ENCODE peak calls at places on chromosomes 5 and 9, in four cellular contexts. H, B, R and K are unnamed samples.

GRCh38 chr5:153515269-153515668 is 24.8 kb downstream of the GRIA1 start:
- DNase-seq in H (no peak), B (no peak), R (no peak), K (no peak)

GRCh38 chr9:71647094-71647591 is 121.2 kb downstream of the CEMIP2 start:
- DNase-seq in H (peak; percentile 86), B (peak; percentile 82), R (peak; percentile 86), K (peak; percentile 79)

GRCh38 chr5:172700686-172701324 is 59.7 kb downstream of the NEURL1B start:
- DNase-seq in H (no peak), B (no peak), R (no peak), K (no peak)

GRCh38 chr5:2749514-2750025 is 1.9 kb downstream of the IRX2 start:
- DNase-seq in H (no peak), B (no peak), R (no peak), K (no peak)

GRCh38 chr5:127038550-127038949 is 8.2 kb upstream of the MARCHF3 start:
- DNase-seq in H (no peak), B (no peak), R (no peak), K (no peak)

GRCh38 chr9:5510360-5510931 is at the start of gene PDCD1LG2:
- DNase-seq in H (peak; percentile 83), B (no peak), R (no peak), K (no peak)

GRCh38 chr5:79956173-79956670 is 34.8 kb downstream of the MTX3 start:
- DNase-seq in H (peak; percentile 97), B (no peak), R (no peak), K (no peak)

GRCh38 chr5:153965102-153965645 is 73.5 kb downstream of the FAM114A2 start:
- DNase-seq in H (peak; percentile 31), B (no peak), R (no peak), K (peak; percentile 16)

GRCh38 chr9:89078421-89078820 is 87.2 kb downstream of the S1PR3 start:
- DNase-seq in H (no peak), B (no peak), R (no peak), K (no peak)

GRCh38 chr5:32814620-32815019 is 103.5 kb downstream of the NPR3 start:
- DNase-seq in H (peak; percentile 78), B (no peak), R (no peak), K (no peak)

GRCh38 chr9:135039266-135039870 is 48.1 kb upstream of the OLFM1 start:
- DNase-seq in H (no peak), B (peak; percentile 58), R (no peak), K (no peak)

GRCh38 chr5:18800293-18801025 is 1166.2 kb downstream of the TAF11L14 start:
- DNase-seq in H (no peak), B (no peak), R (no peak), K (no peak)

GRCh38 chr5:84376346-84376745 is 8.3 kb downstream of the EDIL3 start:
- DNase-seq in H (no peak), B (no peak), R (no peak), K (no peak)

GRCh38 chr5:84374568-84374967 is 10.1 kb downstream of the EDIL3 start:
- DNase-seq in H (no peak), B (no peak), R (no peak), K (no peak)

GRCh38 chr5:84370176-84370575 is 14.5 kb downstream of the EDIL3 start:
- DNase-seq in H (no peak), B (no peak), R (no peak), K (no peak)

GRCh38 chr5:84373506-84373905 is 11.2 kb downstream of the EDIL3 start:
- DNase-seq in H (no peak), B (no peak), R (no peak), K (no peak)

GRCh38 chr5:84372066-84372700 is 12.5 kb downstream of the EDIL3 start:
- DNase-seq in H (no peak), B (no peak), R (no peak), K (no peak)
- H3K4me3 ChIP-seq in H (no peak overlapping the region), B (no peak overlapping the region), R (no peak overlapping the region), K (no peak overlapping the region)

GRCh38 chr5:83474986-83475385 is 3.4 kb downstream of the VCAN start:
- DNase-seq in H (no peak), B (no peak), R (peak; percentile 48), K (no peak)
- H3K4me3 ChIP-seq in H (peak overlapping the region; percentile 61), B (peak overlapping the region; percentile 59), R (peak overlapping the region; percentile 78), K (peak overlapping the region; percentile 29)

DNA sequence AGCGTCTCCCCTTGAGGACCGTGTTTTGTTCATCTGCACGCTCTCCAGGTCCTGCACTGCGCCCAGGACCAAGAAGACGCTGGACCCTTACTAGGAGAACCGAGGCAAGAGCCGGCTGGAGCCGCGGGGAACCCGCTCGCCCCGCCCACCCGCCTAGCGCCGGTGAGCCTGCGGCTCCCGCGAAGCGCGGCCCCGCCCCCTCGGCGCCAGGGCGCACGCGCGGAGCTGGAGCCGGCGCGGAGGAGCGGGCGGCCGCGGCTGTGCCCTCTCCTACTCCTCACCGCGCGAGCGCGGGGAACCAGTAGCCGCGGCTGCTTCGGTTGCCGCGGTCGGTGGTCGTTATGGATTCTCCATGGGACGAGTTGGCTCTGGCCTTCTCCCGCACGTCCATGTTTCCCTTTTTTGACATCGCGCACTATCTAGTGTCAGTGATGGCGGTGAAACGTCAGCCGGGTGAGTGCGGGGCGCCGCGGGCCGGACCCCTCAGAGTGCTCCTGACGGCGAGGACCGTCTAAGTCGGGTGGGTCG is at the start of gene TMEM38B:
- DNase-seq in H (peak; percentile 54), B (peak; percentile 90), R (peak; percentile 85), K (peak; percentile 88)
- H3K4me3 ChIP-seq in H (peak within 1 kb of the TSS; percentile 85), B (peak within 1 kb of the TSS; percentile 89), R (peak within 1 kb of the TSS; percentile 74), K (peak within 1 kb of the TSS; percentile 82)

GRCh38 chr5:58454025-58454424 is 5.9 kb downstream of the PLK2 start:
- DNase-seq in H (no peak), B (no peak), R (no peak), K (no peak)
- H3K4me3 ChIP-seq in H (no peak overlapping the region), B (peak overlapping the region; percentile 80), R (peak overlapping the region; percentile 32), K (no peak overlapping the region)

GRCh38 chr9:127025042-127025441 is 97.4 kb downstream of the ANGPTL2 start:
- DNase-seq in H (peak; percentile 81), B (no peak), R (no peak), K (no peak)
- H3K4me3 ChIP-seq in H (no peak overlapping the region), B (no peak overlapping the region), R (no peak overlapping the region), K (no peak overlapping the region)

GRCh38 chr5:150264667-150265603 is 24.6 kb downstream of the CAMK2A start:
- DNase-seq in H (no peak), B (no peak), R (peak; percentile 16), K (no peak)
- H3K4me3 ChIP-seq in H (no peak overlapping the region), B (no peak overlapping the region), R (no peak overlapping the region), K (no peak overlapping the region)